ENCODE peak calls at places on chromosomes 1 and 21, in nine cellular contexts. One of them, this sample, is unnamed.

GRCh38 chr1:111491070-111491469 is 12.4 kb downstream of the ADORA3 start:
- DNase-seq in heart right ventricle: no peak
- DNase-seq in MM.1S: no peak
- DNase-seq in body of pancreas: no peak
- DNase-seq in fibroblast of lung: no peak
- DNase-seq in WERI-Rb-1: no peak
- DNase-seq in dorsolateral prefrontal cortex: no peak
- DNase-seq in hepatocyte: no peak
- DNase-seq in thoracic aorta: no peak
- DNase-seq in this sample: no peak

GRCh38 chr1:240936911-240937668 is 325.1 kb upstream of the GREM2 start:
- DNase-seq in heart right ventricle: no peak
- DNase-seq in MM.1S: no peak
- DNase-seq in body of pancreas: no peak
- DNase-seq in fibroblast of lung: no peak
- DNase-seq in WERI-Rb-1: no peak
- DNase-seq in dorsolateral prefrontal cortex: no peak
- DNase-seq in hepatocyte: no peak
- DNase-seq in thoracic aorta: no peak
- DNase-seq in this sample: no peak

GRCh38 chr1:43668956-43669355 is 19.0 kb downstream of the KDM4A start:
- DNase-seq in heart right ventricle: no peak
- DNase-seq in MM.1S: no peak
- DNase-seq in body of pancreas: no peak
- DNase-seq in fibroblast of lung: peak
- DNase-seq in WERI-Rb-1: no peak
- DNase-seq in dorsolateral prefrontal cortex: no peak
- DNase-seq in hepatocyte: no peak
- DNase-seq in thoracic aorta: no peak
- DNase-seq in this sample: no peak

GRCh38 chr1:46603858-46604549 is at the start of gene MKNK1:
- DNase-seq in heart right ventricle: peak
- DNase-seq in MM.1S: peak
- DNase-seq in body of pancreas: peak
- DNase-seq in fibroblast of lung: peak
- DNase-seq in WERI-Rb-1: peak
- DNase-seq in dorsolateral prefrontal cortex: peak
- DNase-seq in hepatocyte: peak
- DNase-seq in thoracic aorta: peak
- DNase-seq in this sample: peak

GRCh38 chr1:209416009-209416408 is 167.5 kb upstream of the CAMK1G start:
- DNase-seq in heart right ventricle: no peak
- DNase-seq in MM.1S: no peak
- DNase-seq in body of pancreas: no peak
- DNase-seq in fibroblast of lung: peak
- DNase-seq in WERI-Rb-1: peak
- DNase-seq in dorsolateral prefrontal cortex: no peak
- DNase-seq in hepatocyte: peak
- DNase-seq in thoracic aorta: no peak
- DNase-seq in this sample: no peak

GRCh38 chr1:217370757-217371156 is 260.1 kb downstream of the GPATCH2 start:
- DNase-seq in heart right ventricle: no peak
- DNase-seq in MM.1S: no peak
- DNase-seq in body of pancreas: no peak
- DNase-seq in fibroblast of lung: no peak
- DNase-seq in WERI-Rb-1: no peak
- DNase-seq in dorsolateral prefrontal cortex: no peak
- DNase-seq in hepatocyte: no peak
- DNase-seq in thoracic aorta: no peak
- DNase-seq in this sample: no peak

GRCh38 chr1:9715536-9716226 is 64.2 kb downstream of the PIK3CD start:
- DNase-seq in heart right ventricle: peak
- DNase-seq in MM.1S: no peak
- DNase-seq in body of pancreas: no peak
- DNase-seq in fibroblast of lung: no peak
- DNase-seq in WERI-Rb-1: no peak
- DNase-seq in dorsolateral prefrontal cortex: no peak
- DNase-seq in hepatocyte: no peak
- DNase-seq in thoracic aorta: no peak
- DNase-seq in this sample: no peak

GRCh38 chr1:223670458-223671159 is 5.1 kb upstream of the CAPN8 start:
- DNase-seq in heart right ventricle: no peak
- DNase-seq in MM.1S: peak
- DNase-seq in body of pancreas: peak
- DNase-seq in fibroblast of lung: peak
- DNase-seq in WERI-Rb-1: peak
- DNase-seq in dorsolateral prefrontal cortex: no peak
- DNase-seq in hepatocyte: peak
- DNase-seq in thoracic aorta: no peak
- DNase-seq in this sample: peak

GRCh38 chr1:111906111-111906510 is 83.4 kb downstream of the KCND3 start:
- DNase-seq in heart right ventricle: no peak
- DNase-seq in MM.1S: no peak
- DNase-seq in body of pancreas: no peak
- DNase-seq in fibroblast of lung: no peak
- DNase-seq in WERI-Rb-1: no peak
- DNase-seq in dorsolateral prefrontal cortex: no peak
- DNase-seq in hepatocyte: no peak
- DNase-seq in thoracic aorta: no peak
- DNase-seq in this sample: no peak

DNA sequence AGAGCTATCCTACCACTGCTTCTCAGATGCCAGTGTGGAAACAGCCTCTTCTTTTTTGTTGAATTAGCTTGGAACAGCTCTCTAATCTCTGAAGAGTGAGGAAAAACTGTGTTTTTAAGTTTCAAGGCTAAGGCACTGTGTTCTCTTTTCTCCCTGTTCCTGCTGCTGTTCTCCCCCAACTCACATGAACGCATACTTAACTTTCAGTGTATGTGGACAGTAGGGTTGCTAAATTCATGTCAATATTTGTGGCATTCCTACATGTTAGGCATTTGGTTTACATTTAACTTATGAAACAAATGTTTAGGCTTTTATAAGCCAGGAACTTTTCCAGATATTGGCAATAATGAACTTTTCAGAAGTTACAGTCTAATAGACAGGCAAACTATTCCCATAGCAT is 6.8 kb downstream of the BACH1 start:
- DNase-seq in heart right ventricle: no peak
- DNase-seq in MM.1S: no peak
- DNase-seq in body of pancreas: no peak
- DNase-seq in fibroblast of lung: no peak
- DNase-seq in WERI-Rb-1: no peak
- DNase-seq in dorsolateral prefrontal cortex: no peak
- DNase-seq in hepatocyte: no peak
- DNase-seq in thoracic aorta: no peak
- DNase-seq in this sample: no peak
- H3K4me3 ChIP-seq in heart right ventricle: no peak
- H3K4me3 ChIP-seq in MM.1S: no peak
- H3K4me3 ChIP-seq in body of pancreas: no peak
- H3K4me3 ChIP-seq in fibroblast of lung: peak
- H3K4me3 ChIP-seq in WERI-Rb-1: no peak
- H3K4me3 ChIP-seq in dorsolateral prefrontal cortex: no peak
- H3K4me3 ChIP-seq in hepatocyte: no peak
- H3K4me3 ChIP-seq in thoracic aorta: no peak
- H3K4me3 ChIP-seq in this sample: no peak

GRCh38 chr1:21834094-21834493 is 22.0 kb downstream of the LDLRAD2 start:
- DNase-seq in heart right ventricle: no peak
- DNase-seq in MM.1S: no peak
- DNase-seq in body of pancreas: no peak
- DNase-seq in fibroblast of lung: no peak
- DNase-seq in WERI-Rb-1: no peak
- DNase-seq in dorsolateral prefrontal cortex: no peak
- DNase-seq in hepatocyte: no peak
- DNase-seq in thoracic aorta: no peak
- DNase-seq in this sample: no peak
- TF ChIP-seq CTCF in heart right ventricle: no peak
- TF ChIP-seq CTCF in MM.1S: no peak
- TF ChIP-seq CTCF in body of pancreas: no peak
- TF ChIP-seq CTCF in fibroblast of lung: no peak
- TF ChIP-seq CTCF in WERI-Rb-1: no peak
- TF ChIP-seq CTCF in dorsolateral prefrontal cortex: no peak
- TF ChIP-seq CTCF in hepatocyte: no peak
- TF ChIP-seq CTCF in thoracic aorta: no peak
- TF ChIP-seq CTCF in this sample: no peak

GRCh38 chr1:156073110-156073693 is 9.1 kb downstream of the MEX3A start:
- DNase-seq in heart right ventricle: no peak
- DNase-seq in MM.1S: no peak
- DNase-seq in body of pancreas: no peak
- DNase-seq in fibroblast of lung: no peak
- DNase-seq in WERI-Rb-1: no peak
- DNase-seq in dorsolateral prefrontal cortex: no peak
- DNase-seq in hepatocyte: no peak
- DNase-seq in thoracic aorta: no peak
- DNase-seq in this sample: no peak

GRCh38 chr1:156075158-156075557 is 7.1 kb downstream of the MEX3A start:
- DNase-seq in heart right ventricle: no peak
- DNase-seq in MM.1S: no peak
- DNase-seq in body of pancreas: no peak
- DNase-seq in fibroblast of lung: no peak
- DNase-seq in WERI-Rb-1: peak
- DNase-seq in dorsolateral prefrontal cortex: no peak
- DNase-seq in hepatocyte: no peak
- DNase-seq in thoracic aorta: no peak
- DNase-seq in this sample: no peak

GRCh38 chr1:156075775-156076204 is 6.5 kb downstream of the MEX3A start:
- DNase-seq in heart right ventricle: no peak
- DNase-seq in MM.1S: no peak
- DNase-seq in body of pancreas: no peak
- DNase-seq in fibroblast of lung: no peak
- DNase-seq in WERI-Rb-1: peak
- DNase-seq in dorsolateral prefrontal cortex: no peak
- DNase-seq in hepatocyte: no peak
- DNase-seq in thoracic aorta: no peak
- DNase-seq in this sample: no peak

GRCh38 chr1:156073740-156074139 is 8.5 kb downstream of the MEX3A start:
- DNase-seq in heart right ventricle: no peak
- DNase-seq in MM.1S: no peak
- DNase-seq in body of pancreas: no peak
- DNase-seq in fibroblast of lung: no peak
- DNase-seq in WERI-Rb-1: peak
- DNase-seq in dorsolateral prefrontal cortex: no peak
- DNase-seq in hepatocyte: no peak
- DNase-seq in thoracic aorta: no peak
- DNase-seq in this sample: no peak

DNA sequence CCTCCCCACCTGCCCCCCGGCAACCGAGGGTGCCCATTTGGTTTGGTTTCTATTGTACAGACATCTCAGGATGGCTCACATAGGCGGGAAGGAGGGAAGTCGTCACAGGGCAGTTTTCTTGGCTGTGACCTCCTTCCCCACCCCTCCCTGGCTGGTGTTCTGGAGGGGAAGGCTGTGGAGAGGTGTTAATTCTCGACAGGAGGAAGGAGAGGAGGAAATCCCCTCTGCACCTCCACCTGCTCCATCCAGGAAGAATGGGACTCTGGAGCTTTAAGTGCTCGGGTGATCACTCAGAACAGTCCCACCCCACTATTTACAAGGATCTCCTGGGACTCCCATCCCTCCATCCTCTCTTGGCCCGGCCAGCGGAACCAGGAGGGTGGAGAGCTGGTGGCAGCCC is 7.6 kb downstream of the MEX3A start:
- DNase-seq in heart right ventricle: no peak
- DNase-seq in MM.1S: no peak
- DNase-seq in body of pancreas: no peak
- DNase-seq in fibroblast of lung: no peak
- DNase-seq in WERI-Rb-1: peak
- DNase-seq in dorsolateral prefrontal cortex: no peak
- DNase-seq in hepatocyte: no peak
- DNase-seq in thoracic aorta: no peak
- DNase-seq in this sample: no peak
- H3K4me3 ChIP-seq in heart right ventricle: no peak
- H3K4me3 ChIP-seq in MM.1S: no peak
- H3K4me3 ChIP-seq in body of pancreas: no peak
- H3K4me3 ChIP-seq in fibroblast of lung: no peak
- H3K4me3 ChIP-seq in WERI-Rb-1: no peak
- H3K4me3 ChIP-seq in dorsolateral prefrontal cortex: no peak
- H3K4me3 ChIP-seq in hepatocyte: no peak
- H3K4me3 ChIP-seq in thoracic aorta: no peak
- H3K4me3 ChIP-seq in this sample: no peak

GRCh38 chr1:61337981-61338848 is 255.9 kb downstream of the NFIA start:
- DNase-seq in heart right ventricle: peak
- DNase-seq in MM.1S: no peak
- DNase-seq in body of pancreas: peak
- DNase-seq in fibroblast of lung: peak
- DNase-seq in WERI-Rb-1: peak
- DNase-seq in dorsolateral prefrontal cortex: peak
- DNase-seq in hepatocyte: peak
- DNase-seq in thoracic aorta: peak
- DNase-seq in this sample: no peak
- TF ChIP-seq CTCF in heart right ventricle: peak
- TF ChIP-seq CTCF in MM.1S: peak
- TF ChIP-seq CTCF in body of pancreas: peak
- TF ChIP-seq CTCF in fibroblast of lung: peak
- TF ChIP-seq CTCF in WERI-Rb-1: peak
- TF ChIP-seq CTCF in dorsolateral prefrontal cortex: peak
- TF ChIP-seq CTCF in hepatocyte: peak
- TF ChIP-seq CTCF in thoracic aorta: peak
- TF ChIP-seq CTCF in this sample: peak

DNA sequence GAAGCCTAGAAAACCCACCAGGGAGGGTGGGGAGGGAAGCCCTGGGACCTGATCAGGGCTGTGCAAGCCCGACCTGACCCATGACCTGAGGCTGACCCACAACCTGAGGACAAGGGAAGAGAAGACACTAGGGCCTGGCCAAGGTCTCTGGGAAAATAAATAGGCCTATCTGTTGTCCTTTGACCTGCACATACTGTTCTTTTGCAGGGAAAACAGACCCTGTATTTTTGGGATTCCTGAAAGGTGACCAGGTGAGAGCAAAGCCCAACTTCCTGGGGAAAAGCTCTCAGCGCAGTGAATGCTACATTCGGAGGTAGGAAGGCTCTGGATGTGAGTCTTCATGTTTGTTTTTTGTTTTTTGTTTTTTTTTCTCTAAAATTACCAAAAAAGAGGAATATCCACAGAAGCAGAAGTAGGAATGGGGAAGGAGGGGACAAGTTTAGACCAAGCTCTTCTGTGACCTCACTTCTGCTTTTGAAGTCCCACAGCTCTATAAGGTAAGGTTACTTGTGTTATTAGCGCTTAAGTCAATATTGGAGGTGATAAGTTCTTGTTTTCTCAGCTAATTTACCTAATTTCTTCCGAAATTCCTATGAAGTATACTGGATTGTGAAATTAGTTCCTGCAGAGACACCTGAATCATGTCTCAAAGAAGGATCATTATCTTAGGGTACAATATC is 26.2 kb upstream of the LYST start:
- DNase-seq in heart right ventricle: no peak
- DNase-seq in MM.1S: no peak
- DNase-seq in body of pancreas: no peak
- DNase-seq in fibroblast of lung: no peak
- DNase-seq in WERI-Rb-1: no peak
- DNase-seq in dorsolateral prefrontal cortex: no peak
- DNase-seq in hepatocyte: no peak
- DNase-seq in thoracic aorta: no peak
- DNase-seq in this sample: no peak
- H3K4me3 ChIP-seq in heart right ventricle: no peak
- H3K4me3 ChIP-seq in MM.1S: no peak
- H3K4me3 ChIP-seq in body of pancreas: no peak
- H3K4me3 ChIP-seq in fibroblast of lung: no peak
- H3K4me3 ChIP-seq in WERI-Rb-1: no peak
- H3K4me3 ChIP-seq in dorsolateral prefrontal cortex: no peak
- H3K4me3 ChIP-seq in hepatocyte: no peak
- H3K4me3 ChIP-seq in thoracic aorta: no peak
- H3K4me3 ChIP-seq in this sample: no peak

This sample was measured in GM12865.